ENCODE peak calls at places on chromosome 6, in ten cellular contexts. A, U, F, J, B, S, X, M, K and Q are unnamed samples. For H3K9me3, the result is how much of the 10 kb centered on the place peaks cover.

GRCh38 chr6:90074161-90074560 is 179.9 kb downstream of the GJA10 start:
- DNase-seq in M (no peak), A (no peak), J (no peak), K (no peak), F (peak), B (no peak), S (peak), X (no peak), U (no peak), Q (no peak)

GRCh38 chr6:26318459-26319404 is 46.3 kb upstream of the BTN3A2 start:
- DNase-seq in U (no peak), F (no peak), A (no peak), X (no peak), B (no peak), J (no peak), M (no peak), S (no peak), K (no peak), Q (no peak)

GRCh38 chr6:42251911-42252637 is 34.4 kb upstream of the MRPS10 start:
- DNase-seq in F (no peak), M (peak), S (no peak), A (peak), J (peak), B (peak), K (no peak), U (no peak), X (peak), Q (no peak)

GRCh38 chr6:44301782-44302564 is 11.2 kb downstream of the AARS2 start:
- DNase-seq in A (no peak), B (no peak), F (no peak), U (no peak), J (no peak), X (no peak), K (no peak), S (no peak), M (no peak), Q (no peak)

GRCh38 chr6:77074037-77074713 is 389.1 kb downstream of the HTR1B start:
- DNase-seq in S (no peak), X (no peak), K (no peak), B (no peak), A (no peak), F (no peak), M (no peak), J (no peak), U (no peak), Q (no peak)

GRCh38 chr6:12827921-12828320 is 111.4 kb downstream of the PHACTR1 start:
- DNase-seq in J (no peak), A (no peak), F (no peak), U (no peak), B (no peak), X (no peak), K (no peak), S (no peak), M (no peak), Q (no peak)

GRCh38 chr6:39887692-39888450 is 46.4 kb downstream of the MOCS1 start:
- DNase-seq in S (peak), F (no peak), U (no peak), M (peak), K (peak), B (peak), J (peak), X (peak), A (peak), Q (no peak)

GRCh38 chr6:108966855-108967755 is 118.9 kb downstream of the ARMC2 start:
- DNase-seq in K (no peak), U (peak), M (peak), A (no peak), S (peak), F (peak), J (peak), B (peak), X (no peak), Q (no peak)

GRCh38 chr6:39263299-39264037 is 34.2 kb upstream of the KCNK5 start:
- DNase-seq in K (no peak), S (no peak), X (no peak), J (no peak), F (peak), M (no peak), U (no peak), B (no peak), A (no peak), Q (no peak)

GRCh38 chr6:72857791-72858190 is 235.9 kb downstream of the KCNQ5 start:
- DNase-seq in F (peak), U (no peak), K (no peak), M (no peak), A (no peak), S (no peak), B (no peak), X (no peak), J (no peak), Q (no peak)

GRCh38 chr6:144063744-144064401 is 31.5 kb downstream of the SF3B5 start:
- DNase-seq in B (peak), S (peak), M (peak), A (peak), X (peak), U (peak), F (peak), J (peak), K (no peak), Q (peak)

GRCh38 chr6:6634735-6635075 is 46.2 kb downstream of the LY86 start:
- DNase-seq in K (no peak), S (no peak), M (no peak), F (no peak), A (no peak), J (no peak), B (no peak), X (no peak), U (no peak), Q (no peak)

GRCh38 chr6:44867561-44868334 is 460.4 kb upstream of the RUNX2 start:
- DNase-seq in B (no peak), U (no peak), M (no peak), A (no peak), X (no peak), F (no peak), S (no peak), K (no peak), J (no peak), Q (no peak)

GRCh38 chr6:108168026-108168463 is 2.2 kb downstream of the NR2E1 start:
- DNase-seq in S (peak), M (no peak), A (no peak), B (no peak), J (no peak), U (no peak), X (no peak), K (no peak), F (no peak), Q (no peak)

GRCh38 chr6:168319279-168320051 is at the start of gene DACT2:
- DNase-seq in M (peak), S (peak), U (no peak), X (no peak), F (no peak), K (no peak), A (peak), B (no peak), J (no peak), Q (no peak)

GRCh38 chr6:52527436-52527835 is 49.4 kb downstream of the TRAM2 start:
- DNase-seq in U (no peak), A (no peak), M (no peak), J (no peak), X (no peak), K (no peak), B (no peak), S (no peak), F (no peak), Q (no peak)

GRCh38 chr6:12163149-12163548 is 127.0 kb upstream of the EDN1 start:
- DNase-seq in M (no peak), X (no peak), K (no peak), S (no peak), B (no peak), A (no peak), F (no peak), J (no peak), U (peak), Q (no peak)

GRCh38 chr6:51768087-51768486 is 319.3 kb downstream of the PKHD1 start:
- DNase-seq in B (no peak), J (no peak), S (no peak), F (no peak), K (no peak), A (no peak), M (no peak), U (no peak), X (no peak), Q (no peak)

GRCh38 chr6:48147101-48147500 is 36.1 kb upstream of the PTCHD4 start:
- DNase-seq in S (no peak), X (no peak), A (no peak), M (no peak), U (no peak), B (no peak), F (no peak), K (no peak), J (no peak), Q (no peak)

GRCh38 chr6:38212579-38212978 is 393.1 kb downstream of the ZFAND3 start:
- DNase-seq in S (peak), J (no peak), F (no peak), M (no peak), A (no peak), U (no peak), B (peak), X (no peak), K (no peak), Q (no peak)

GRCh38 chr6:11480541-11480940 is 57.0 kb upstream of the TMEM170B start:
- DNase-seq in U (no peak), F (no peak), M (no peak), K (no peak), A (no peak), J (no peak), X (no peak), B (no peak), S (no peak), Q (no peak)

DNA sequence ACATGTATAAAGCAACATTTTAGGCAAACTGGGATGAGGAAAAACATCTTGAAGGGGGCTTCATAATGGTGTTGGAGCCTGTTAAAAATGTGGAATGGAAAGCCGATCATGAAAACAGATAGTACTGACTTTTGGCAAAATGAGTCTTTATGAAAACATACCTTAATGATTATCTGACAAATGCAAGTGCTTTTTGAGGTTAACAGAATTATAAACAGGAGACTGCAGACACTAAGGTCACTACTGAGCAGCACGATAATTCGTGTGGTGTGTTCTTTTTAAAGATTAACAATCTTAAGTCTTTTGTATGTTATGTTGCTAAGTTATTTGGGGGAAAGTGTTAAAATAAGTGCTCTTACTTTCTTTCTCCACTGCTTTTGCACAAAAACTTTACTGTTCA is 73.0 kb downstream of the CDYL start:
- DNase-seq in J (no peak), U (no peak), X (no peak), A (no peak), B (no peak), F (no peak), M (no peak), S (no peak), K (no peak), Q (no peak)
- H3K9me3 ChIP-seq in J (under half), U (under half), X (under half), A (under half), B (under half), F (under half), M (under half), S (under half), K (under half), Q (under half)

GRCh38 chr6:140192018-140192417 is 817.6 kb upstream of the CITED2 start:
- DNase-seq in U (no peak), S (no peak), J (no peak), K (no peak), X (no peak), B (no peak), A (no peak), M (no peak), F (no peak), Q (no peak)
- H3K9me3 ChIP-seq in U (under half), S (under half), J (under half), K (under half), X (under half), B (under half), A (under half), M (half or more), F (under half), Q (under half)

GRCh38 chr6:360791-361373 is 30.7 kb upstream of the IRF4 start:
- DNase-seq in M (peak), U (no peak), A (no peak), F (no peak), K (no peak), S (no peak), J (no peak), B (no peak), X (no peak), Q (no peak)

GRCh38 chr6:358847-359246 is 32.7 kb upstream of the IRF4 start:
- DNase-seq in M (no peak), S (no peak), F (no peak), A (no peak), B (no peak), K (no peak), U (no peak), X (no peak), J (no peak), Q (no peak)

GRCh38 chr6:358432-358831 is 33.1 kb upstream of the IRF4 start:
- DNase-seq in J (no peak), K (no peak), A (no peak), U (no peak), B (no peak), S (no peak), X (no peak), M (no peak), F (no peak), Q (no peak)

GRCh38 chr6:357791-358341 is 33.7 kb upstream of the IRF4 start:
- DNase-seq in M (no peak), B (no peak), S (no peak), F (no peak), J (no peak), U (no peak), A (no peak), X (no peak), K (no peak), Q (no peak)

DNA sequence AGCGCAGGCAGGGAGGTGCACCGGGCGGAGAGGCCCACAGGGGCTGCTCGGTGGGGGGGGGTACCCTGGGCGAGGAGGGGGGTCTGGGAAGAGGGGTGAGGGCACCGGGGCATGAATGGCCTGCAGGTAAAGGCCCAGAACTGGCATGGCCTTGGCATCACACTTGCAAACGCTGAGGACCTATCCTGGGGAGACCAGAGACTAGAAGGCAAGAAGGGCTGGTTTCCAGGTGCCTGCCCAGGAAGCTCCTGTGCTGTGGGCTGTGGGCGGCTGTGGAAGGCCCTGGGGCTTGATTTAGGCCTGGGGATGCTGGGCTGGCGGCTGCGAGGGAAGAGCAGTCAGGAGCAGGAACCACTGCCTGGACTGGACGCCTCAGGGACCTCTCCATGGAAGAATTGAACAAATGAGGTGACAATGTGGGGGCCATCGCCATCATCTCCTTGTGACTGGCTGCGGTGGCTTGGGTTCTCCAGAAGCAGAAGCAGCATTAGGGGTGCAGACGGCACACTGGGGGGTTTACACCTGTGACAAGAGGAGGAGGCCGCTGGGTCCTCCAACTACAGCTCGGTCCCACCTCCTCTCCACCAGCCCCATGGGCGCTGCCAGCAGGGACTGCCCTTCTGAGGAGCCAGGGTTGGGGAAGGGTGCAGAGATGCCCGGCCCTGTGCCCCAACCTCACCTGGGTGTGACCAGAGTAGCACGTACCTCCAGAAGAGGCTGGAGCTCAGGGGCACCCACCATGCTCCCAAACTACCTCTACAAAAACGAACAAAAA is 32.1 kb upstream of the IRF4 start:
- DNase-seq in F (no peak), S (no peak), X (no peak), J (no peak), A (no peak), K (no peak), B (no peak), U (no peak), M (no peak), Q (no peak)
- H3K9me3 ChIP-seq in F (under half), S (under half), X (under half), J (under half), A (under half), K (half or more), B (under half), U (under half), M (under half), Q (under half)

GRCh38 chr6:3908223-3908622 is 59.0 kb downstream of the FAM50B start:
- DNase-seq in J (no peak), U (no peak), A (no peak), X (no peak), M (no peak), F (no peak), B (no peak), S (no peak), K (no peak), Q (no peak)
- H3K9me3 ChIP-seq in J (under half), U (under half), A (under half), X (under half), M (under half), F (under half), B (under half), S (under half), K (under half), Q (under half)

DNA sequence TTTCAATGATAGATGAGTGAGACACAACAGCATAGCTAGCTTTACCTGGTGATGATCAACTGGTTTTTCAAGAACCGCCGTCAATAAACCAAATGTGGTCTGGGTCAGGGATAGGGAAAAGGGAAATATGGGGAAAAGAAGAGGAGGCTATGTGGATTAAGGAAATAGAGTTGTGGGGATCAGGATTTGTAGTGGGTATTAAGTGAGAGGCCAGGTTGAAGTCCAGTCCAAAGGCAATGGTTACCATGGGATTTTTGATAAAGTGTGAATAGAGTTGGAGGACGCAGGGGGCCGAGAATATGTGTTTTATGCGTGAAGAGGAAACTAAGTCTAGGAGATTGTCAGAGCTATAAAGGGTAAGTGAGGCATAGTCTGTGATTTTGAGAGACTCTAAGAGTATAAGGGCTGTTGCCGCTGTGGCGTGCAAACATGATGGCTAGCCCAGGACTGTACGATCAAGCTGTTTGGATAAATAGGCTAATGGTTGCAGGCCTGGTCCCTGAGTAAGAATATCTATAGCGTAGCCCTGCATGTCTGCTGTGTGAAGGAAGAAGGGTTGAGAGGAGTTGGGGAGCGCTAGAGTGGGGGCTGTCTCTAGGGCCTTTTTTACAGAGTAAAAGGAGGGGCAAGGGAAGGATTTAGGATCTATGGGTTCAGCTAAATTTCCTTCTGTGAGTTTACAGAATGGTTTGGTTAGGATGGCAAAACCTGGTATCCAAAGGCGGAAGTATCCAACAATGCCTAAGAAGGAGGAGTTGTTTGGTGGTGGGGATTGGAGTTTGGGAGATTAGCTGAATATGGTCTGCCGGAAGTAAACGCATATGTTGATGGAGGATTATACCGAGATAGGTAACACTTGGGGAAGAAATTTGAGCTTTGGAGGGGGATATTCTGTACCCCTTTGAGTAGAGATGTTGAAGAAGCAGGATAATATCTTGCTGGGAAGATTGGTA is 749.7 kb upstream of the ADGRB3 start:
- DNase-seq in B (no peak), U (no peak), S (no peak), A (no peak), J (no peak), F (no peak), M (no peak), K (no peak), X (no peak), Q (no peak)
- H3K9me3 ChIP-seq in B (under half), U (under half), S (under half), A (under half), J (under half), F (under half), M (under half), K (under half), X (under half), Q (under half)

DNA sequence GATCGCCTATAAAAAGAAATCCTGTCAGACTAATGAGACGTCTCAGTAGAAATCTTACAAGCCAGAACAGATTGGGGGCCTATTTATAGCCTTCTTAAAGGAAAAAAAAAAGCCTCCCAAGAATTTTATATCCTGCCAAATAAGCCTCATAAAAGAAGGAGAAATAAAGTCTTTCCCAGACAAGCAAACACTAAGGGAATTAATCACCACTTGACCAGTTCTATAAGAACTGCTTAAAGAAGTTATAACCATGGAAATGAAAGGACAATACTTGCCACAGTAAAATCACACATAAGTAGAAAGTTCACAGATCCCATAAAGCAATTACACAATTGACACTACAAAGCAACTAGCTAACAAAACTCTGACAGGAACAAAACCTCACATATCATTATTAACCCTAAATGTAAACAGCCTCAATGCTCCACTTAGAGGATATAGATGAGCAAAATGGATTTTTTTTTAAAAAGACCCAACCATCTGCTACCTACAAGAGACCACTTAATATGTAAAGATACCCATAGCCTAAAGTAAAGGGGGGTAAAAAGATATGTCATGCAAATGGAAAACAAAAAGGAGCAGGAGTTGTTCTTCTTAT is 13.4 kb downstream of the SLC22A16 start:
- DNase-seq in B (no peak), X (no peak), F (no peak), U (no peak), A (no peak), J (no peak), K (no peak), M (no peak), S (no peak), Q (no peak)
- H3K9me3 ChIP-seq in B (under half), X (under half), F (under half), U (under half), A (under half), J (under half), K (under half), M (under half), S (under half), Q (under half)

GRCh38 chr6:112330877-112331260 is 16.3 kb upstream of the RFPL4B start:
- DNase-seq in F (no peak), B (no peak), A (no peak), M (no peak), K (no peak), X (no peak), S (no peak), U (no peak), J (no peak), Q (no peak)
- H3K9me3 ChIP-seq in F (under half), B (under half), A (under half), M (under half), K (under half), X (under half), S (under half), U (under half), J (under half), Q (under half)

GRCh38 chr6:118580585-118581419 is 32.7 kb downstream of the PLN start:
- DNase-seq in M (no peak), X (peak), K (peak), F (peak), U (no peak), B (peak), S (peak), J (peak), A (no peak), Q (no peak)
- H3K9me3 ChIP-seq in M (under half), X (under half), K (under half), F (under half), U (under half), B (under half), S (under half), J (under half), A (under half), Q (under half)

GRCh38 chr6:68128211-68128610 is 506.9 kb upstream of the ADGRB3 start:
- DNase-seq in J (no peak), X (no peak), M (no peak), K (no peak), F (no peak), S (no peak), A (no peak), U (no peak), B (no peak), Q (no peak)

GRCh38 chr6:68127066-68127465 is 508.0 kb upstream of the ADGRB3 start:
- DNase-seq in M (no peak), U (no peak), X (no peak), A (no peak), B (no peak), J (no peak), F (no peak), K (no peak), S (no peak), Q (no peak)

GRCh38 chr6:68122032-68122431 is 513.0 kb upstream of the ADGRB3 start:
- DNase-seq in F (no peak), U (no peak), X (no peak), B (no peak), J (no peak), K (no peak), A (no peak), S (no peak), M (no peak), Q (no peak)

GRCh38 chr6:68126089-68126749 is 508.9 kb upstream of the ADGRB3 start:
- DNase-seq in A (no peak), S (no peak), X (no peak), U (no peak), M (no peak), K (no peak), F (no peak), J (no peak), B (no peak), Q (no peak)
- H3K9me3 ChIP-seq in A (under half), S (under half), X (under half), U (under half), M (under half), K (under half), F (under half), J (under half), B (under half), Q (under half)